ENCODE peak calls at places on chromosomes 6 and 20, in five cellular contexts. H is spleen, G is trophoblast cell, K is dorsolateral prefrontal cortex, C is SK-N-SH. Y is an unnamed sample. For H3K27me3, the result is how much of the 10 kb centered on the place peaks cover.

GRCh38 chr20:33793011-33793931 is 17.9 kb upstream of the CHMP4B start:
- DNase-seq in H (peak), G (no peak), K (no peak), C (no peak), Y (peak)

GRCh38 chr6:145784683-145785082 is 29.9 kb downstream of the FBXO30 start:
- DNase-seq in H (no peak), G (no peak), K (no peak), C (no peak), Y (no peak)

GRCh38 chr6:160730911-160731310 is 28.9 kb downstream of the PLG start:
- DNase-seq in H (no peak), G (no peak), K (no peak), C (no peak), Y (peak)

GRCh38 chr6:106225581-106225980 is 100.0 kb downstream of the ATG5 start:
- DNase-seq in H (no peak), G (no peak), K (no peak), C (no peak), Y (no peak)

GRCh38 chr6:19605624-19606023 is 231.5 kb upstream of the ID4 start:
- DNase-seq in H (no peak), G (no peak), K (no peak), C (no peak), Y (no peak)

GRCh38 chr6:111761783-111762312 is 111.4 kb downstream of the FYN start:
- DNase-seq in H (peak), G (no peak), K (peak), C (no peak), Y (no peak)

GRCh38 chr6:166045173-166045957 is 122.3 kb downstream of the TBXT start:
- DNase-seq in H (no peak), G (no peak), K (no peak), C (no peak), Y (no peak)

GRCh38 chr20:32877507-32877906 is 18.8 kb downstream of the EFCAB8 start:
- DNase-seq in H (no peak), G (no peak), K (no peak), C (no peak), Y (no peak)

GRCh38 chr6:158039178-158039557 is 57.5 kb downstream of the SYNJ2 start:
- DNase-seq in H (no peak), G (peak), K (no peak), C (no peak), Y (peak)

GRCh38 chr20:6086868-6087267 is 33.0 kb upstream of the LRRN4 start:
- DNase-seq in H (no peak), G (no peak), K (no peak), C (no peak), Y (no peak)

GRCh38 chr6:99522531-99522930 is 7.3 kb upstream of the USP45 start:
- DNase-seq in H (no peak), G (no peak), K (no peak), C (no peak), Y (no peak)

GRCh38 chr6:67706388-67706787 is 928.7 kb upstream of the ADGRB3 start:
- DNase-seq in H (no peak), G (no peak), K (no peak), C (no peak), Y (no peak)

GRCh38 chr20:6053776-6054688 is at the start of gene LRRN4:
- DNase-seq in H (no peak), G (no peak), K (no peak), C (no peak), Y (peak)

GRCh38 chr6:84575264-84575663 is 189.1 kb downstream of the TBX18 start:
- DNase-seq in H (no peak), G (no peak), K (no peak), C (no peak), Y (no peak)

GRCh38 chr6:44001318-44001868 is 125.9 kb downstream of the MRPL14 start:
- DNase-seq in H (no peak), G (no peak), K (no peak), C (peak), Y (peak)

GRCh38 chr6:38436726-38437465 is 202.8 kb downstream of the BTBD9 start:
- DNase-seq in H (no peak), G (no peak), K (no peak), C (peak), Y (no peak)

GRCh38 chr6:160782228-160782627 is 80.2 kb downstream of the PLG start:
- DNase-seq in H (no peak), G (no peak), K (no peak), C (no peak), Y (no peak)

GRCh38 chr6:122008105-122009100 is 391.0 kb upstream of the HSF2 start:
- DNase-seq in H (no peak), G (no peak), K (no peak), C (no peak), Y (no peak)

DNA sequence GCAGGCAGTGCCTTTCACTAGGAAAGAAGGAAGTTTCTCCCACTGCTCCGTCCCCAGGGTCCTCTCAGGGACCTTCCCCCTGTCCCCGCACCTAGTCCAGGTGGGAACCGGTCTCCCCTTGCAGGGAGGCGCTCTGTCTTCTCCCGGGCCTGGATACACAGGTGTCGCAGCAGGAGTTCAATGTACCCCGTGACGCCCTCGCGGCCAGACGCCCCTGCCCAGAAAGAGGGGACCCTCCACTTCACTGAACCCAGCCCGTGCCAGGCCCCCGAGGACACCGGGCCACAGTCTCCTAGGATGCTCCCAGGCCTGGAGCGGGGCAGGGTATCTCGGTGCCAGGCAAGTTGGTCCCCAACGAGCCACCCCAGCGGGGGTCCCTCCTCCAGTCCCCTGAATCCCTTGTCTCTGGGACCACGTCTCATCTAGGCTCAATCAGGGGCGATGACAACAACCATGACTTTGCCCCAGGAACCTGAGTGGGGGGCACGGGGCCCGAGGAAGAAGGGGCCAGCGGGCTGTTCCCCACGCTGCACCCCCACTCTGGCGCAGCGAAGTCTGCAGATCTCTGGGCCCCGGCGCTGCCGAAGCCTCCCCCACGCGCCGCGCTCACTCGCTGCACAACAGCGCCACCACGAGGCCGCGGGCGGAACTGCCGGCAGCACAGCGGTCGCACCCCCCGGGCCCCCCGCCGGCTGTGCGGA is 103.0 kb downstream of the EDN3 start:
- DNase-seq in H (peak), G (peak), K (peak), C (peak), Y (peak)
- H3K4me3 ChIP-seq in H (peak), G (no peak), K (peak), C (peak), Y (peak)

GRCh38 chr6:72367439-72367838 is 254.4 kb upstream of the KCNQ5 start:
- DNase-seq in H (no peak), G (no peak), K (no peak), C (no peak), Y (no peak)
- H3K27me3 ChIP-seq in H (under half), G (under half), K (under half), C (under half), Y (under half)

GRCh38 chr6:97668716-97669115 is 385.7 kb upstream of the MMS22L start:
- DNase-seq in H (peak), G (no peak), K (peak), C (no peak), Y (no peak)

GRCh38 chr6:97674802-97675201 is 391.8 kb upstream of the MMS22L start:
- DNase-seq in H (no peak), G (no peak), K (no peak), C (no peak), Y (no peak)

GRCh38 chr6:97666889-97667288 is 383.9 kb upstream of the MMS22L start:
- DNase-seq in H (no peak), G (no peak), K (no peak), C (no peak), Y (no peak)

GRCh38 chr6:97665410-97665809 is 382.4 kb upstream of the MMS22L start:
- DNase-seq in H (no peak), G (no peak), K (no peak), C (no peak), Y (peak)

DNA sequence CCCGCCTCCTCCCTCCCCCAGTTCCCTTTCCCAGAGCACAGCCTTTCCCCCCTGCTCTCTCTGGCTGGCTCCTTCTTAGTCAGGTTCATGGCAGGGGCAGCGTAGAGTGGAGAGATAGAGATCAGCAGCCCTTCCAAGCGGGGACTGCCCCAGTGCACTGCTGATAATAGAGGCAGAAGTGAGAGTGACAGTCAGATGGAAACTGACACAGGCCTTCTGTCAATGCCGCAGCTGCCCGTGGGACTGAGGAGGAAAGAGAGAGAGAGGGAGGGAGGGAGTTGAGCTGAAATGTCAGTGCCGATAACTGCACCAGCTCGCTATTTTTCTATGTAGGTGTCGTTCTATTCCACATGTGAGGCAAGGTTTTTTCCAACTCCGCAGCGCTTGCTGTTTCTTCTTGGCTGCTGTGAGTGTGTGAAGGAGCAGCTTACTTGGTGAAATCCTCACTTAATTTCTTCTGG is 386.2 kb upstream of the MMS22L start:
- DNase-seq in H (peak), G (no peak), K (peak), C (peak), Y (peak)
- H3K4me3 ChIP-seq in H (peak), G (no peak), K (peak), C (no peak), Y (no peak)

DNA sequence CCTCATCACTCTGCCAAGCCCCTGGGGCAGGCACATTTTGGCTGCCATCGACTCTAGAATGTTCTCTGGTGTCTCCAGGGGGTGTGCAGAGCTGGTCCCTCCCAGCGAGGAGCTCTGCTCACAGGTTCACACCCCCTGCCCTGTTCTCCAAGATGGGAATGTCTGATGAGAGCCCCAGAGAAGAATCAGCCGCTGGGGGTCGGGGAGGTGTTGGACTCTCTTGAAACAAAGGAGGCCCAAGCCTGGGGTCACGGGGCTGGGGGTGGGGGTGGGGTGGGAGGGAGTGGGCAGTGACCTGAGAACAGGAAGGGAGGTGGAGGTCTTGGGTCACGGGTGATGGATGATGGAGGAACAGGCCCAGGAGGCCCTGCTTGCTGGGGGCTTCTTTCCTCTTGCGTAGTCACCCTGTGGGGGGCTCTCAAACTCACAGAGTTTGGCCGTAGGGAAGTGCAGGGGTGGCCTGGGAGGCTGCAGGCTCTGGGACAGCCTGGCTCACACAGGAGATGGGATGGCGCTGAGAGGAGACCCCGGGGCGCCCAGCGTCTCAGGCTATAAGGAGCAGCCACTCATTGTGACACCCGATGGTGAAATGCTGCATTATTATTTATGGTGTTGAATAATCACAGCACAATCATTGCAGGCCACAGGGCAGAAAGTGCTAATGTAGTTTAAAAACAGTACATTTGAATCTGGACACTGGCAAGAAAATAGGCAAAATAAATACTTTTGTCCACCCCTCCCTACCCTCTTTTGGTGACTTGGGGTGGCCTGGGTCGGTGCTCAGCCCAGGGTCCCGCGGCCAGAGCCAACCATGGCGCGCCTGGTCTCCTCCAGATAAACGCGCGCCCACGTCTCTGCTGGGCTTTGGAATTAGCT is 27.1 kb upstream of the BHLHE23 start:
- DNase-seq in H (peak), G (no peak), K (no peak), C (no peak), Y (peak)
- H3K27me3 ChIP-seq in H (under half), G (under half), K (under half), C (under half), Y (under half)

GRCh38 chr20:26135325-26136110 is 438.9 kb upstream of the ZNF337 start:
- DNase-seq in H (no peak), G (no peak), K (no peak), C (no peak), Y (no peak)
- H3K4me3 ChIP-seq in H (no peak), G (peak), K (no peak), C (peak), Y (no peak)

Y was measured in H7.